ENCODE peak calls at places on chromosomes 13 and 19, in eight cellular contexts. One of them, this sample, is unnamed.

GRCh38 chr13:65342938-65343337 is 1887.2 kb downstream of the PCDH9 start:
- DNase-seq in esophagus squamous epithelium: no peak
- DNase-seq in IMR-90: peak
- DNase-seq in tibial nerve: no peak
- DNase-seq in K562: no peak
- DNase-seq in lower leg skin: no peak
- DNase-seq in GM12892: no peak
- DNase-seq in Peyer's patch: no peak
- DNase-seq in this sample: no peak

GRCh38 chr13:86976521-86977324 is 694.4 kb upstream of the SLITRK5 start:
- DNase-seq in esophagus squamous epithelium: no peak
- DNase-seq in IMR-90: peak
- DNase-seq in tibial nerve: no peak
- DNase-seq in K562: no peak
- DNase-seq in lower leg skin: no peak
- DNase-seq in GM12892: no peak
- DNase-seq in Peyer's patch: no peak
- DNase-seq in this sample: no peak

GRCh38 chr19:1490020-1490310 is 185 bp downstream of the PCSK4 start:
- DNase-seq in esophagus squamous epithelium: no peak
- DNase-seq in IMR-90: no peak
- DNase-seq in tibial nerve: no peak
- DNase-seq in K562: no peak
- DNase-seq in lower leg skin: no peak
- DNase-seq in GM12892: no peak
- DNase-seq in Peyer's patch: no peak
- DNase-seq in this sample: no peak

GRCh38 chr19:18417250-18418033 is 1.8 kb upstream of the SSBP4 start:
- DNase-seq in esophagus squamous epithelium: no peak
- DNase-seq in IMR-90: peak
- DNase-seq in tibial nerve: peak
- DNase-seq in K562: peak
- DNase-seq in lower leg skin: no peak
- DNase-seq in GM12892: no peak
- DNase-seq in Peyer's patch: no peak
- DNase-seq in this sample: peak

GRCh38 chr13:112879283-112879833 is 89.7 kb upstream of the MCF2L start:
- DNase-seq in esophagus squamous epithelium: no peak
- DNase-seq in IMR-90: peak
- DNase-seq in tibial nerve: no peak
- DNase-seq in K562: no peak
- DNase-seq in lower leg skin: no peak
- DNase-seq in GM12892: no peak
- DNase-seq in Peyer's patch: peak
- DNase-seq in this sample: no peak

GRCh38 chr13:38429916-38430315 is 80.3 kb downstream of the UFM1 start:
- DNase-seq in esophagus squamous epithelium: no peak
- DNase-seq in IMR-90: no peak
- DNase-seq in tibial nerve: no peak
- DNase-seq in K562: no peak
- DNase-seq in lower leg skin: no peak
- DNase-seq in GM12892: no peak
- DNase-seq in Peyer's patch: no peak
- DNase-seq in this sample: no peak

GRCh38 chr19:49749771-49750170 is 13.3 kb downstream of the TSKS start:
- DNase-seq in esophagus squamous epithelium: no peak
- DNase-seq in IMR-90: peak
- DNase-seq in tibial nerve: no peak
- DNase-seq in K562: no peak
- DNase-seq in lower leg skin: no peak
- DNase-seq in GM12892: no peak
- DNase-seq in Peyer's patch: no peak
- DNase-seq in this sample: no peak

GRCh38 chr13:31200636-31200970 is 828 bp downstream of the B3GLCT start:
- DNase-seq in esophagus squamous epithelium: no peak
- DNase-seq in IMR-90: no peak
- DNase-seq in tibial nerve: no peak
- DNase-seq in K562: peak
- DNase-seq in lower leg skin: peak
- DNase-seq in GM12892: peak
- DNase-seq in Peyer's patch: peak
- DNase-seq in this sample: peak

GRCh38 chr13:26254583-26255102 is 714 bp downstream of the CDK8 start:
- DNase-seq in esophagus squamous epithelium: peak
- DNase-seq in IMR-90: peak
- DNase-seq in tibial nerve: no peak
- DNase-seq in K562: peak
- DNase-seq in lower leg skin: peak
- DNase-seq in GM12892: peak
- DNase-seq in Peyer's patch: peak
- DNase-seq in this sample: peak

DNA sequence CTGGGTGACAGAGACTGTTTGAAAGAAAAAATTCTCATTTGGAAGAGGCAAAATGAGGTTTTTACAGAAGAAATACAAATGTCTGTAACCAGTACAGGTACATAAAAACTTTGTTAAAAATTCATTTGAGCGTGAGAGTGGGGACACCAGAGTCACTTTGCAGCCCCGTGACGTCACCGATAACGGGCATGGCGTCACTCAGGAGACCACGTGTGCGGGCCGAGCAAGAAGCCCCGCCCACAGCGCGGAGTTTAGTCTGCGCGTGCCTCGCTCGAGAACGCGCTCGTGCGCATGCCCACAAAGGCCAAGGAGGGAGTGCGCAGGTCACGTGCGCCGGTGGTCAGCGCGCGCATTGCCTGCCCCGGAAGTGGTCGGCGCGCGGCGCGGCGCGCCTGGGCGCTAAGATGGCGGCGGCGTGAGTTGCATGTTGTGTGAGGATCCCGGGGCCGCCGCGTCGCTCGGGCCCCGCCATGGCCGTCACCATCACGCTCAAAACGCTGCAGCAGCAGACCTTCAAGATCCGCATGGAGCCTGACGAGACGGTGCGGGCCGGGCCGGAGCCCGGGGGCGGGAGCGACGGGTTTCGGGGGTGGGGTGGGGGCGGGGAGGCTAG is at the start of gene RAD23A:
- DNase-seq in esophagus squamous epithelium: peak
- DNase-seq in IMR-90: peak
- DNase-seq in tibial nerve: peak
- DNase-seq in K562: peak
- DNase-seq in lower leg skin: peak
- DNase-seq in GM12892: peak
- DNase-seq in Peyer's patch: peak
- DNase-seq in this sample: peak
- TF ChIP-seq POLR2A in esophagus squamous epithelium: peak
- TF ChIP-seq POLR2A in IMR-90: peak
- TF ChIP-seq POLR2A in tibial nerve: peak
- TF ChIP-seq POLR2A in K562: peak
- TF ChIP-seq POLR2A in lower leg skin: peak
- TF ChIP-seq POLR2A in GM12892: peak
- TF ChIP-seq POLR2A in Peyer's patch: peak
- TF ChIP-seq POLR2A in this sample: peak

GRCh38 chr19:51365211-51366049 is 758 bp downstream of the ETFB start:
- DNase-seq in esophagus squamous epithelium: no peak
- DNase-seq in IMR-90: peak
- DNase-seq in tibial nerve: no peak
- DNase-seq in K562: no peak
- DNase-seq in lower leg skin: no peak
- DNase-seq in GM12892: no peak
- DNase-seq in Peyer's patch: no peak
- DNase-seq in this sample: no peak

GRCh38 chr19:51368366-51369282 is at the start of gene CLDND2:
- DNase-seq in esophagus squamous epithelium: no peak
- DNase-seq in IMR-90: no peak
- DNase-seq in tibial nerve: no peak
- DNase-seq in K562: peak
- DNase-seq in lower leg skin: no peak
- DNase-seq in GM12892: no peak
- DNase-seq in Peyer's patch: no peak
- DNase-seq in this sample: no peak

GRCh38 chr19:51367565-51368365 is 1.0 kb downstream of the CLDND2 start:
- DNase-seq in esophagus squamous epithelium: peak
- DNase-seq in IMR-90: peak
- DNase-seq in tibial nerve: peak
- DNase-seq in K562: peak
- DNase-seq in lower leg skin: peak
- DNase-seq in GM12892: peak
- DNase-seq in Peyer's patch: peak
- DNase-seq in this sample: peak

GRCh38 chr19:51366050-51366998 is at the start of gene ETFB:
- DNase-seq in esophagus squamous epithelium: peak
- DNase-seq in IMR-90: peak
- DNase-seq in tibial nerve: peak
- DNase-seq in K562: peak
- DNase-seq in lower leg skin: peak
- DNase-seq in GM12892: peak
- DNase-seq in Peyer's patch: peak
- DNase-seq in this sample: peak

DNA sequence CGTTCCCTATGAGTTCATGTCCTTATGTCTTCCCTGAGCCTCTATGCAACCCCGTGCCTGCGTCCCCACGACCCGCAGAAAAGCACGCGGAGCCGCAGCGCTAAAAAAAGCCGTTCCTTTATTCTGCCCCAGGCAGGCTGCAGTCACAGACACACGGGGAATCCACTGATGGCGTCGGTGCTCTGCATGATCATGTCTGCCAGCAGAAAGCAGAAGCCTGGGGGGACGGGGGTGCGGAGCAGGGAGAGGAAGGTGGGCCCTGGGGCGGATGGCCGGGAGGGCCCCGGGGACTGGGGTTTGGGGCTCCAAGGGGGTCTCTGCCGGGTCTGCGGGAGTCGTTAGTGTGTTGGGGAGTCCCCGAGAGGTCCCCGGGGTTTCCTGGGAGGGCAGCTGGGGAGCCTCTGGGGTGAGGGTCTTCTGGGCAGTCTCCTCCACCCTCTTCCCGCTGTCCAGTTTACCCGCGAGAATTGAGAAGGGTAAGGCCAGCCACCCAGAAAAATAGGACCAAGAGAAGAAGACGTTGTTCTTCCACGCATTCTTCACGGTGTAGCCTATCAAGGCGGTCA is 894 bp upstream of the ETFB start:
- DNase-seq in esophagus squamous epithelium: no peak
- DNase-seq in IMR-90: no peak
- DNase-seq in tibial nerve: no peak
- DNase-seq in K562: no peak
- DNase-seq in lower leg skin: peak
- DNase-seq in GM12892: no peak
- DNase-seq in Peyer's patch: no peak
- DNase-seq in this sample: no peak
- TF ChIP-seq POLR2A in esophagus squamous epithelium: peak
- TF ChIP-seq POLR2A in IMR-90: peak
- TF ChIP-seq POLR2A in tibial nerve: peak
- TF ChIP-seq POLR2A in K562: peak
- TF ChIP-seq POLR2A in lower leg skin: peak
- TF ChIP-seq POLR2A in GM12892: no peak
- TF ChIP-seq POLR2A in Peyer's patch: peak
- TF ChIP-seq POLR2A in this sample: peak

GRCh38 chr13:80685942-80686341 is 345.0 kb upstream of the SPRY2 start:
- DNase-seq in esophagus squamous epithelium: no peak
- DNase-seq in IMR-90: no peak
- DNase-seq in tibial nerve: no peak
- DNase-seq in K562: no peak
- DNase-seq in lower leg skin: no peak
- DNase-seq in GM12892: no peak
- DNase-seq in Peyer's patch: no peak
- DNase-seq in this sample: no peak
- TF ChIP-seq POLR2A in esophagus squamous epithelium: no peak
- TF ChIP-seq POLR2A in IMR-90: no peak
- TF ChIP-seq POLR2A in tibial nerve: no peak
- TF ChIP-seq POLR2A in K562: no peak
- TF ChIP-seq POLR2A in lower leg skin: no peak
- TF ChIP-seq POLR2A in GM12892: no peak
- TF ChIP-seq POLR2A in Peyer's patch: no peak
- TF ChIP-seq POLR2A in this sample: no peak

GRCh38 chr13:109155301-109155761 is 525.9 kb downstream of the MYO16 start:
- DNase-seq in esophagus squamous epithelium: no peak
- DNase-seq in IMR-90: peak
- DNase-seq in tibial nerve: no peak
- DNase-seq in K562: no peak
- DNase-seq in lower leg skin: no peak
- DNase-seq in GM12892: no peak
- DNase-seq in Peyer's patch: no peak
- DNase-seq in this sample: peak
- TF ChIP-seq POLR2A in esophagus squamous epithelium: no peak
- TF ChIP-seq POLR2A in IMR-90: no peak
- TF ChIP-seq POLR2A in tibial nerve: no peak
- TF ChIP-seq POLR2A in K562: no peak
- TF ChIP-seq POLR2A in lower leg skin: no peak
- TF ChIP-seq POLR2A in GM12892: no peak
- TF ChIP-seq POLR2A in Peyer's patch: no peak
- TF ChIP-seq POLR2A in this sample: no peak

GRCh38 chr13:40626977-40627376 is 39.5 kb downstream of the FOXO1 start:
- DNase-seq in esophagus squamous epithelium: no peak
- DNase-seq in IMR-90: no peak
- DNase-seq in tibial nerve: no peak
- DNase-seq in K562: no peak
- DNase-seq in lower leg skin: no peak
- DNase-seq in GM12892: no peak
- DNase-seq in Peyer's patch: no peak
- DNase-seq in this sample: no peak
- TF ChIP-seq POLR2A in esophagus squamous epithelium: no peak
- TF ChIP-seq POLR2A in IMR-90: no peak
- TF ChIP-seq POLR2A in tibial nerve: no peak
- TF ChIP-seq POLR2A in K562: no peak
- TF ChIP-seq POLR2A in lower leg skin: no peak
- TF ChIP-seq POLR2A in GM12892: no peak
- TF ChIP-seq POLR2A in Peyer's patch: no peak
- TF ChIP-seq POLR2A in this sample: no peak

DNA sequence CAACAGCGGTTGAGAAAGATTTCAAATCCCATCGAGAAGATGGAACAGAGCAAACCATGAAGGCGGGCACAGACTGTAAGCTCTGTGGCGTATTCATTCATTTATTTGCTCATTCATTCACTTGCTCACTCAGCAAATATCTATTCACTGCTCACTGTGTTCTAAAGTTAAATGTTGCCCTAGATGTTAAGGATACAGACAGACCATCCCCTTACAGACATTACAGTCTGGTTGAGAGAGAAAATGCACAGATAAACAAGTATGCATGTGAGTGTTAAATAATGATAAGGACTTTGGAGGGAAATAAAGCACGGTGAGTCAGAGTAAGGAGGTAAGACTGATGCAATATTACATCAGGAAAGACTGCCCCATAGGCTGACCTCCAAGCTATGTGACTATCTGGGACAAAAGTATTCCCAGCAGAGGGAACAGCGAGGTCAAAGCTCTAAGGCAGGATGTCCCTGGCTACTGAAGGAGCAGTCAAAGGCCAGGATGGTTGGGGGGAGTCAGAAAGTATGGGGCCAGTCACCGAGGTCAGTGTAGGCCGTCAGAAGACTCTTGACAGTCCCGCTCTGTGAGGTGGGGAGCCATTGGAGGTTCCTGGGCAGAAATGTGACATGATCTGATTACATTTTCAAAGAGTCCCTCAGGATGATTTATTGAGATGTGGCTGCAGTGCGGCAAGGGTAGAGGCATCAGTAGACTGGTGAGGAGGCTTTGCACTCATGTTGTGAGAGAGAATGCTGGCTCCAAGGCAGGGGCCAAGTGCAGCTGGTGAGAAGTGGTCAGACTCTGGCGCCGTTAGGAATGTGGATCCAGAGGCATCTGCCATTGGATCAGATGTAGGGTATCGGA is 37.9 kb downstream of the MBNL2 start:
- DNase-seq in esophagus squamous epithelium: no peak
- DNase-seq in IMR-90: peak
- DNase-seq in tibial nerve: no peak
- DNase-seq in K562: peak
- DNase-seq in lower leg skin: no peak
- DNase-seq in GM12892: no peak
- DNase-seq in Peyer's patch: no peak
- DNase-seq in this sample: no peak
- TF ChIP-seq POLR2A in esophagus squamous epithelium: no peak
- TF ChIP-seq POLR2A in IMR-90: no peak
- TF ChIP-seq POLR2A in tibial nerve: no peak
- TF ChIP-seq POLR2A in K562: no peak
- TF ChIP-seq POLR2A in lower leg skin: no peak
- TF ChIP-seq POLR2A in GM12892: no peak
- TF ChIP-seq POLR2A in Peyer's patch: no peak
- TF ChIP-seq POLR2A in this sample: no peak

This sample was measured in H54.